ENCODE peak calls at places on chromosomes 12 and 14, in four cellular contexts. D is K562, L is HepG2, Z is WTC11. U is an unnamed sample.

GRCh38 chr14:51977075-51977474 is 12.3 kb upstream of the RTRAF start:
- DNase-seq in D (no peak), L (no peak), Z (no peak), U (no peak)

GRCh38 chr14:73468808-73469386 is 10.6 kb upstream of the NUMB start:
- DNase-seq in D (no peak), L (no peak), Z (no peak), U (no peak)

GRCh38 chr12:26282339-26282945 is 87.1 kb downstream of the SSPN start:
- DNase-seq in D (no peak), L (no peak), Z (no peak), U (no peak)

GRCh38 chr14:32134448-32135070 is 57.5 kb downstream of the ARHGAP5 start:
- DNase-seq in D (no peak), L (no peak), Z (no peak), U (no peak)

GRCh38 chr12:57657744-57658143 is 24.7 kb upstream of the B4GALNT1 start:
- DNase-seq in D (no peak), L (no peak), Z (no peak), U (no peak)

GRCh38 chr14:22189873-22190272 is 399.2 kb downstream of the DAD1 start:
- DNase-seq in D (no peak), L (no peak), Z (no peak), U (no peak)

GRCh38 chr12:2294651-2295475 is 242.1 kb downstream of the CACNA1C start:
- DNase-seq in D (no peak), L (no peak), Z (no peak), U (no peak)

GRCh38 chr12:53344824-53345485 is 8.8 kb upstream of the SP7 start:
- DNase-seq in D (peak), L (peak), Z (peak), U (no peak)

GRCh38 chr12:93536111-93536765 is 36.2 kb upstream of the SOCS2 start:
- DNase-seq in D (no peak), L (no peak), Z (no peak), U (no peak)

GRCh38 chr12:32604565-32604964 is 74.5 kb upstream of the DNM1L start:
- DNase-seq in D (no peak), L (no peak), Z (no peak), U (no peak)

GRCh38 chr12:32598688-32599087 is 80.4 kb upstream of the DNM1L start:
- DNase-seq in D (no peak), L (no peak), Z (no peak), U (no peak)

GRCh38 chr12:32603071-32603470 is 76.0 kb upstream of the DNM1L start:
- DNase-seq in D (no peak), L (no peak), Z (no peak), U (no peak)

GRCh38 chr12:32605326-32606095 is 73.6 kb upstream of the DNM1L start:
- DNase-seq in D (no peak), L (no peak), Z (no peak), U (no peak)

DNA sequence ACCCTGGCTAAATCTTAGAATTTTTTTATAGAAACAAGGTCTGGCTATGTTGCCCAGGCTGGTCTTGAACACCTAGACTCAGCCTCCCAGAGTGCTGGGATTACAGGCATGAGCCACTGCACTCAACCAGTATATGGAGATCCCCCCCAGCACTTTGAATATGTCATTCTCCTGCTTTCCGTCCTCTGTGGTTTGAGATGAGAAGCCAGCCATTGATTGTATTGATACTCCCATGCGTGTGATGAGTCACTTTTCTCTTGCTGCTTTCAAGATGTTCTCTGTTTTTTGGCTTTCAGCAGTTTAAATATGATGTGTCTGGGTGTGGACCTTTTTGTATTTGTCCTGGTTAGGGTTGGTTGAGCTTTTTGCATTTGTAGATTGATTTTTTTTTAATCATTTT is 75.2 kb upstream of the DNM1L start:
- DNase-seq in D (no peak), L (no peak), Z (no peak), U (peak)
- TF ChIP-seq CREM in D (no peak), L (no peak), Z (no peak), U (peak)

DNA sequence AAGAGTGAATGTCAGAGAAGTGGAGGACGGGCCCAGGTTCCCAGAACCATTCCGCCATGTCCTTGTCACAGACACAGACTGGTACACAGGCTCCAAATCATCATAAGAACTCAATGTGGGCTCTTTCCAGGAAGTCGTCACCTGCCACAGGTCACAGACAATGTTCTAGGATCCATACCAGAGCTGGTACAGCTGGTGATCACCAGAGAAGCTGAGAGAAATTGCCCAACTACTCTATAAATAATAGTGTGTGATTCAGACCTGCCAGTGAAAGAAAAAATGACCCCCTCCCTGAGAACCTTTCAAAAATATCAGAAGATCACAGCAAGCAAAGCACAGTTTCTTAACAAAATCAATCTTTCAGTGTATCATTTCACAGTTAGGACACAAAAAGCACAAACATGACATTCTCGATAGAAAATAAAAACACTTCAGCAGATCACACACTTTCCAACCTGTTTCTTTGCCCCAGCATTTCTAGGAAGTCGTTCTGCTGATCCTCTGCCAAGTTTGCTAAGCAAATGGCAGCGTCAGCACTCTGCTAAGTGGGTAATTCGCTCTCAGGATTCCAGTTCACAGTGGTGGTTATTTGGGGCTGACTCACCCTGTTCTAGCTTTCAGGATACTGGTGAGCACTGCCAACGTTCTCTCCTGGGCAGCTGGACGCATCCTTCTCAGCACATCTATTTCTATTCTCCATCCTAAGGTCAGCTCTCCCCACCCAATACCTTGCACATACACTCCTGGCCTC is 223.3 kb upstream of the SFSWAP start:
- DNase-seq in D (no peak), L (no peak), Z (no peak), U (no peak)
- TF ChIP-seq CREM in D (no peak), L (no peak), Z (no peak), U (no peak)

DNA sequence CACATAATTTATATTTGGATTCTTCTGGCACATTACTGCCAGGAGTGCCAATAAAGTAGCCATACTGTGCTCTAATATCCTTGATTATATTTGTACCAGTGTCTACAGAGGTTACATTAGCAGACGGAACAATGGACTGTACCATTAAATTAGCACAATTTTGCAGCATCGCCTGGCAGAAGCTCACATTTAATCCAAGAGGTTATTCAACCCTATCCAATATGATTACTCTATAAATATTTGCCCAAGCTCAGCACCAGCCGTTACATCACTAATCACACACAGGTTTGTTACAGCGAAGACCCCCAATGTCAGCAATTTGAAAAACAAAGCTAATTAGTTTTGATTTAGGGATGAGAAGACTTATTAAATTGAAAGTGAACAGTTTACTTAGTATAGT is 16.9 kb upstream of the MGST1 start:
- DNase-seq in D (no peak), L (no peak), Z (no peak), U (no peak)
- TF ChIP-seq CREM in D (no peak), L (no peak), Z (no peak), U (no peak)

DNA sequence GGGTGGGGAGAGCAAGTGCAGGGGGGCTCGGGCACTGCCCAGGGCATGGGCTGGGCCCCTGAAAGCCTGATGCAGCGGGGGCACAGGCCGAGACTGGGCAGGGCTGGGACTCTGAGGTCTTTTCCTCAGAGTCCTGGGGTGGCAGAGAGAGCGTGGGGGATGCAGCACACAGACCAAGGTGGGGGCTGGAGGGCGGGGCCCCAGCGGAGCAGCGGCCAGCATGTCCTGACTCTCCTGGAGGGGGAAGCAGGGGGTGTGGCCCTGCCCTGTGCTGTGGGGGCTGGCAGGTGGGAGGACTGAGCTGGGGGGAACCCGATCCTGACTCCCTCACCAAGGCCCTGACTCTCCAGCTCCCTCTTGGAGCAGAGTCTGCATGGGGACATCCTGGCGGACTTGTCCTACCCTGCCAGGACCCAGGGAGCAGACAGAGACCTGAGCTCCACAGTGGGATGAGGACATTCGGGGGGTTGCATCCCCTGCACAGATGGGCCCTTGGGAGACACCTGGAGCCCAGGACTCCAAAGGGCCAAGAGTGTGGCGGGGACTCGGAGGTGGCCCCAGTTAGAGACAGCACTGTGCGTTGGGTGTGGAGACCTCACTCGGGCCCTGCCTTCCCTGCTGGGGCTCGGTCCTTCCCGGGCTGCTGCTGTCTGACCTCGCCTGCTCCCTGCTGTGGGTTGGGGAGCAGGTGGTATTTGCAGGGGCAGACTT is 326.1 kb downstream of the TMEM121 start:
- DNase-seq in D (no peak), L (no peak), Z (no peak), U (no peak)
- TF ChIP-seq CREM in D (no peak), L (no peak), Z (no peak), U (no peak)

GRCh38 chr14:70827366-70828151 is 18.2 kb upstream of the MAP3K9 start:
- DNase-seq in D (no peak), L (peak), Z (no peak), U (no peak)
- TF ChIP-seq CREM in D (no peak), L (no peak), Z (no peak), U (no peak)

GRCh38 chr14:89697281-89698060 is 257.1 kb downstream of the EFCAB11 start:
- DNase-seq in D (no peak), L (no peak), Z (no peak), U (no peak)
- TF ChIP-seq CREM in D (no peak), L (no peak), Z (no peak), U (no peak)

GRCh38 chr12:124786065-124786964 is 77.3 kb downstream of the SCARB1 start:
- DNase-seq in D (peak), L (no peak), Z (peak), U (no peak)
- TF ChIP-seq CREM in D (no peak), L (no peak), Z (no peak), U (no peak)

DNA sequence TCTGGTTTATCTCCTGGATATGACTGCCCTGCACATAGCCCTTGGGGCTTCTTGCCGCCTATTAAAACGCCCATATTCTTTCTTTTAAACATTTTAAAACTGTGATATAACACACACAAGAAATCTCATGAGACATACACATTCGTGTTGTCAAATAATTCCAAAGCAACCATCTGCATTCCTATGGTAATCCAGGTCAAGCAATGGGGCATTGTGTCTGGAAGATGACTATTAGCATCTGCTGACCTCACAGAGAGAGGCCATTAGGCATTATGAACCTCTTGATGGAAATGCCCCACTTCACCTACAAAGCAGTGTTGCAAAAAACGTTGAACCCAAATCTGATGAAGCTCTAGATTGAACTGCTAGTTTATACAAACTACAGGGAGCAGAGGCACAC is 513.8 kb upstream of the CCDC196 start:
- DNase-seq in D (no peak), L (no peak), Z (no peak), U (no peak)
- TF ChIP-seq CREM in D (no peak), L (no peak), Z (no peak), U (no peak)

GRCh38 chr12:42546709-42547108 is 42.8 kb downstream of the PRICKLE1 start:
- DNase-seq in D (no peak), L (no peak), Z (no peak), U (no peak)
- TF ChIP-seq CREM in D (no peak), L (no peak), Z (no peak), U (no peak)